ENCODE peak calls at places on chromosomes 3 and 15, in four cellular contexts. M is GM12865, S is body of pancreas, C is AG10803. E is an unnamed sample.

GRCh38 chr3:190309414-190309813 is 12.8 kb downstream of the CLDN1 start:
- DNase-seq in C (no peak), S (no peak), M (no peak), E (no peak)

GRCh38 chr15:85142324-85142723 is 160.7 kb downstream of the PDE8A start:
- DNase-seq in S (no peak), C (peak), M (no peak), E (peak)

GRCh38 chr15:25056484-25057429 is 102.0 kb downstream of the SNRPN start:
- DNase-seq in C (no peak), M (no peak), S (no peak), E (no peak)

GRCh38 chr3:86702381-86702958 is 288.5 kb downstream of the VGLL3 start:
- DNase-seq in M (peak), S (no peak), C (peak), E (peak)

GRCh38 chr3:61618871-61619270 is 57.5 kb downstream of the PTPRG start:
- DNase-seq in M (no peak), S (no peak), C (no peak), E (no peak)

GRCh38 chr3:157104928-157105652 is 54.9 kb downstream of the CCNL1 start:
- DNase-seq in C (no peak), S (no peak), M (peak), E (no peak)

GRCh38 chr3:63933459-63933858 is 21.3 kb upstream of the SCAANT1 start:
- DNase-seq in C (no peak), M (peak), S (no peak), E (no peak)

GRCh38 chr3:13655074-13655913 is 106.4 kb downstream of the FBLN2 start:
- DNase-seq in C (peak), M (no peak), S (peak), E (no peak)

GRCh38 chr3:133821767-133822638 is 16.4 kb downstream of the SRPRB start:
- DNase-seq in M (no peak), C (peak), S (peak), E (peak)

GRCh38 chr15:96474274-96474673 is 143.8 kb downstream of the NR2F2 start:
- DNase-seq in M (no peak), C (no peak), S (no peak), E (no peak)

GRCh38 chr3:50351318-50351687 is 641 bp downstream of the CYB561D2 start:
- DNase-seq in M (no peak), C (no peak), S (no peak), E (no peak)

GRCh38 chr15:86231864-86232801 is 152.5 kb downstream of the AGBL1 start:
- DNase-seq in M (peak), S (peak), C (peak), E (peak)

GRCh38 chr3:161420746-161421145 is 49.4 kb upstream of the SPTSSB start:
- DNase-seq in S (no peak), M (no peak), C (no peak), E (peak)

GRCh38 chr15:46126581-46126980 is 491.8 kb downstream of the SQOR start:
- DNase-seq in C (peak), M (no peak), S (no peak), E (no peak)

GRCh38 chr3:72694398-72694797 is 153.8 kb downstream of the SHQ1 start:
- DNase-seq in C (peak), S (no peak), M (no peak), E (peak)

GRCh38 chr3:29515451-29515850 is 234.6 kb downstream of the RBMS3 start:
- DNase-seq in C (peak), S (no peak), M (peak), E (peak)

GRCh38 chr3:50165388-50166308 is 10.5 kb downstream of the SEMA3F start:
- DNase-seq in C (peak), S (no peak), M (no peak), E (peak)

GRCh38 chr3:195105389-195105788 is 165.6 kb downstream of the XXYLT1 start:
- DNase-seq in M (no peak), S (no peak), C (no peak), E (no peak)

GRCh38 chr3:195107593-195107992 is 163.4 kb downstream of the XXYLT1 start:
- DNase-seq in M (no peak), S (no peak), C (no peak), E (no peak)

GRCh38 chr3:195106418-195106906 is 164.5 kb downstream of the XXYLT1 start:
- DNase-seq in C (peak), S (peak), M (peak), E (peak)

GRCh38 chr3:195104340-195104739 is 166.6 kb downstream of the XXYLT1 start:
- DNase-seq in M (no peak), S (no peak), C (no peak), E (no peak)

GRCh38 chr3:195105841-195106417 is 165.0 kb downstream of the XXYLT1 start:
- DNase-seq in M (no peak), S (no peak), C (no peak), E (no peak)
- H3K4me3 ChIP-seq in M (no peak), S (no peak), C (peak), E (peak)

GRCh38 chr3:38478901-38479300 is 17.2 kb upstream of the EXOG start:
- DNase-seq in S (no peak), M (no peak), C (no peak), E (no peak)

GRCh38 chr3:38477839-38478450 is 18.2 kb upstream of the EXOG start:
- DNase-seq in C (no peak), S (no peak), M (no peak), E (no peak)

GRCh38 chr3:38480930-38481329 is 15.2 kb upstream of the EXOG start:
- DNase-seq in M (no peak), C (no peak), S (no peak), E (no peak)

GRCh38 chr3:38480093-38480445 is 16.1 kb upstream of the EXOG start:
- DNase-seq in C (no peak), M (no peak), S (no peak), E (no peak)

GRCh38 chr3:38479431-38480092 is 16.6 kb upstream of the EXOG start:
- DNase-seq in C (peak), M (peak), S (peak), E (peak)
- TF ChIP-seq CTCF in C (peak), M (peak), S (peak), E (peak)

GRCh38 chr3:31456373-31456772 is 76.4 kb upstream of the STT3B start:
- DNase-seq in M (no peak), C (no peak), S (no peak), E (no peak)
- H3K4me3 ChIP-seq in M (no peak), C (no peak), S (no peak), E (no peak)

DNA sequence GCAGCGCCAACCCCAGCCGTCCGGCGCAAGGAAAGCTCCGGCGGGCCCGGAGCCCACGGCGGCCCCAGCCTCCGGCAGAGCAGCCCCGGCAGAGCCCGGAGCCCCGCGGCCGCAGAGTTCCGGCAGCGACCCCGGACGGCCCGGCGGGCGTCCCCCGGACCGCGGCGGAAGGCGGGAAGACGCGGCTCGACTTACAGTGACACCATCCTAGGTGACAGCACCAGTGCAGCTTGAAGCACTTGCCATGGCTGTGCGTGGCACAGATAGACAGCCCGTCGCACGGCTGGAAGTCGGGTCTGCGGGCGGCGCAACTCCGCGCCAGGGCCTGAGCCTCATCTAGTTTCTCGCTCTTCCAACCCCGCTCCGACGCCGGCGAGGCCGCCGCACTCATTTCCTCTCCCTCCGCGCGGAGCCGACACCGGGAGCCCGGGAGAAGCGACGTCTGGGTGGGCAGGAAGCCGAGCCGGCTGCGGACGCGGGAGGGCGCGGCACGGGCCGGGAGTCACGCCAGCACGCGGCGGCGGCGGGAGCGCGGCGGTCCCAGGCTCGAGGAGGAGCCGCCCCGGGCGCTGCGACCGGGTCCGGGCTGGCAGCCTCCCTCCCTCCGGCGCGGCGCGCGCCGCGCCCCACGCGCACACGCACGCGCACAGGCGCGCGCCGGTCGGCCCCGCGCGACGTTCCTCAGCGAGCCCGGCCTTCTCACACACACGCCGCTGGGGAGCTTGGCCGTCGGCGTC is at the start of gene C3orf70:
- DNase-seq in S (peak), C (peak), M (peak), E (peak)
- TF ChIP-seq CTCF in S (no peak), C (no peak), M (no peak), E (no peak)

GRCh38 chr3:37054370-37054769 is 61.1 kb downstream of the MLH1 start:
- DNase-seq in C (peak), M (peak), S (no peak), E (peak)
- H3K4me3 ChIP-seq in C (no peak), M (no peak), S (no peak), E (no peak)

GRCh38 chr15:26235864-26236263 is 372.7 kb upstream of the ATP10A start:
- DNase-seq in M (no peak), S (no peak), C (no peak), E (no peak)
- TF ChIP-seq CTCF in M (no peak), S (no peak), C (no peak), E (no peak)

GRCh38 chr3:71076361-71076997 is 507.0 kb downstream of the FOXP1 start:
- DNase-seq in S (no peak), M (no peak), C (peak), E (peak)

GRCh38 chr3:71078199-71078598 is 505.3 kb downstream of the FOXP1 start:
- DNase-seq in M (no peak), S (no peak), C (no peak), E (no peak)

GRCh38 chr3:71074416-71074815 is 509.1 kb downstream of the FOXP1 start:
- DNase-seq in C (no peak), M (no peak), S (no peak), E (no peak)

GRCh38 chr3:71077070-71077469 is 506.5 kb downstream of the FOXP1 start:
- DNase-seq in S (no peak), C (no peak), M (no peak), E (no peak)

GRCh38 chr3:71075481-71075880 is 508.0 kb downstream of the FOXP1 start:
- DNase-seq in C (no peak), M (no peak), S (no peak), E (no peak)
- H3K4me3 ChIP-seq in C (no peak), M (no peak), S (no peak), E (no peak)

DNA sequence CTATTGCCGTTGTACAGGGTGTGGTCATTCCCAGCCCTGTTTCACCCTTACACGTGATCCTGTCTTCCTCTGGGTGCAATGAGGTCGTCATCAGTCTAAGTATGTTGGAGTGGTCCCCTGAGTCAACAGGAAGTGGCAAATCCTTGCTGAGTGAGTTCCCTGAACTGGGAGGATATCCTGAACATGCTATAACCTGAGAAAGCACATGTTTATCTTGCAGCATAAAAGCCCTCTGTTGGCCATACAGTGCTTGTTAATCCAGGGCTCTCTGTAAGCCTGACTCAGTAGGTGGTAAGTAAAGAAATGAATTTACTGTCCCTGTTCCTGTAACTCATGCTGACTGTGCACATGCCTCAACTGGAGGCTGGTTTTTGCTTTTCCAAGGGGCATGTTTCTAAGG is 477.8 kb upstream of the RGMA start:
- DNase-seq in C (no peak), S (no peak), M (no peak), E (no peak)
- TF ChIP-seq CTCF in C (no peak), S (no peak), M (no peak), E (no peak)

DNA sequence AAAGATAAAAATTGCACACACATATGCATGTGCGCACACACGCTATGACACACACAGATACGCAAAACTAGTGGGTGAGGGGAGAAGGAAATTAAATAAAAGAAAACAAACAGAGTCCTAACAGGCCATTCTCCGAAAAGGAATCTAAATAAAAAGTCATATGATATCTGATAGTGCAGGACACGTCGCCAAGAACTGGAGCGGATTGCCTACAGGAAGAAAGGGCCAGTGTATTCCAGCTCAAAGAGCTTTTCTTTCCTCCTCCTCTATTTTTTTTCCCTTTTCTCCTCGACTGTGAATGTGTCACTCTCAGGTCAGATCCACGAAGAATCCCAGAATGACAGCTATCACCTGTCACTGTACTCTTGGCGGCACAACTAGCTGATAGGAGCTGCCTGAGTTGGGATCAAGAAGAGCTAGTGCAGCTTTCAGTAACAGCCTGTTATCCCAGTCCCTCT is 157.8 kb downstream of the TIGIT start:
- DNase-seq in C (no peak), M (no peak), S (peak), E (peak)
- H3K4me3 ChIP-seq in C (peak), M (peak), S (no peak), E (no peak)

E was measured in astrocyte of the spinal cord.